ENCODE peak calls at places on chromosomes 2 and 18, in nine cellular contexts. One of them, this sample, is unnamed.
A peak's percentile ranks its signal among the peaks of the same experiment; 100 is the strongest.

GRCh38 chr2:216308532-216308931 is 63.8 kb downstream of the MARCHF4 start:
- DNase-seq in DMS79 treated with DMSO at 0.1 percent for 48 hours: no peak
- DNase-seq in HL-60: no peak
- DNase-seq in colonic mucosa: no peak
- DNase-seq in mesendoderm: no peak
- DNase-seq in SIG-M5: no peak
- DNase-seq in osteoblast: no peak
- DNase-seq in heart left ventricle: no peak
- DNase-seq in Calu3: no peak
- DNase-seq in this sample: no peak

GRCh38 chr2:70482401-70482800 is 71.2 kb downstream of the TGFA start:
- DNase-seq in DMS79 treated with DMSO at 0.1 percent for 48 hours: no peak
- DNase-seq in HL-60: no peak
- DNase-seq in colonic mucosa: no peak
- DNase-seq in mesendoderm: no peak
- DNase-seq in SIG-M5: no peak
- DNase-seq in osteoblast: no peak
- DNase-seq in heart left ventricle: no peak
- DNase-seq in Calu3: no peak
- DNase-seq in this sample: no peak

GRCh38 chr2:227829337-227829736 is 15.7 kb downstream of the CCL20 start:
- DNase-seq in DMS79 treated with DMSO at 0.1 percent for 48 hours: no peak
- DNase-seq in HL-60: no peak
- DNase-seq in colonic mucosa: no peak
- DNase-seq in mesendoderm: no peak
- DNase-seq in SIG-M5: no peak
- DNase-seq in osteoblast: no peak
- DNase-seq in heart left ventricle: no peak
- DNase-seq in Calu3: no peak
- DNase-seq in this sample: no peak

GRCh38 chr2:170716851-170717598 is 1.9 kb downstream of the SP5 start:
- DNase-seq in DMS79 treated with DMSO at 0.1 percent for 48 hours: no peak
- DNase-seq in HL-60: no peak
- DNase-seq in colonic mucosa: peak; percentile 41
- DNase-seq in mesendoderm: peak; percentile 94
- DNase-seq in SIG-M5: no peak
- DNase-seq in osteoblast: peak; percentile 96
- DNase-seq in heart left ventricle: peak; percentile 19
- DNase-seq in Calu3: no peak
- DNase-seq in this sample: peak; percentile 83

GRCh38 chr2:54520687-54521086 is 64.6 kb downstream of the SPTBN1 start:
- DNase-seq in DMS79 treated with DMSO at 0.1 percent for 48 hours: no peak
- DNase-seq in HL-60: no peak
- DNase-seq in colonic mucosa: no peak
- DNase-seq in mesendoderm: no peak
- DNase-seq in SIG-M5: no peak
- DNase-seq in osteoblast: peak; percentile 71
- DNase-seq in heart left ventricle: no peak
- DNase-seq in Calu3: no peak
- DNase-seq in this sample: no peak

GRCh38 chr18:75257596-75257995 is 47.0 kb downstream of the TSHZ1 start:
- DNase-seq in DMS79 treated with DMSO at 0.1 percent for 48 hours: no peak
- DNase-seq in HL-60: no peak
- DNase-seq in colonic mucosa: no peak
- DNase-seq in mesendoderm: no peak
- DNase-seq in SIG-M5: no peak
- DNase-seq in osteoblast: no peak
- DNase-seq in heart left ventricle: no peak
- DNase-seq in Calu3: no peak
- DNase-seq in this sample: no peak

GRCh38 chr2:133264951-133265949 is 303.0 kb downstream of the NCKAP5 start:
- DNase-seq in DMS79 treated with DMSO at 0.1 percent for 48 hours: peak; percentile 61
- DNase-seq in HL-60: no peak
- DNase-seq in colonic mucosa: peak; percentile 36
- DNase-seq in mesendoderm: peak; percentile 50
- DNase-seq in SIG-M5: no peak
- DNase-seq in osteoblast: peak; percentile 85
- DNase-seq in heart left ventricle: peak; percentile 48
- DNase-seq in Calu3: peak; percentile 17
- DNase-seq in this sample: no peak

GRCh38 chr2:238910751-238911351 is 63.0 kb downstream of the TWIST2 start:
- DNase-seq in DMS79 treated with DMSO at 0.1 percent for 48 hours: peak; percentile 88
- DNase-seq in HL-60: no peak
- DNase-seq in colonic mucosa: no peak
- DNase-seq in mesendoderm: no peak
- DNase-seq in SIG-M5: no peak
- DNase-seq in osteoblast: no peak
- DNase-seq in heart left ventricle: no peak
- DNase-seq in Calu3: peak; percentile 29
- DNase-seq in this sample: no peak

GRCh38 chr2:174759381-174760064 is 4.7 kb downstream of the CHRNA1 start:
- DNase-seq in DMS79 treated with DMSO at 0.1 percent for 48 hours: no peak
- DNase-seq in HL-60: no peak
- DNase-seq in colonic mucosa: peak; percentile 58
- DNase-seq in mesendoderm: no peak
- DNase-seq in SIG-M5: no peak
- DNase-seq in osteoblast: no peak
- DNase-seq in heart left ventricle: no peak
- DNase-seq in Calu3: no peak
- DNase-seq in this sample: no peak

GRCh38 chr2:232771870-232772269 is 4.5 kb downstream of the KCNJ13 start:
- DNase-seq in DMS79 treated with DMSO at 0.1 percent for 48 hours: no peak
- DNase-seq in HL-60: no peak
- DNase-seq in colonic mucosa: no peak
- DNase-seq in mesendoderm: no peak
- DNase-seq in SIG-M5: no peak
- DNase-seq in osteoblast: no peak
- DNase-seq in heart left ventricle: no peak
- DNase-seq in Calu3: no peak
- DNase-seq in this sample: no peak

GRCh38 chr18:79805211-79805862 is 7.6 kb downstream of the KCNG2 start:
- DNase-seq in DMS79 treated with DMSO at 0.1 percent for 48 hours: no peak
- DNase-seq in HL-60: no peak
- DNase-seq in colonic mucosa: no peak
- DNase-seq in mesendoderm: no peak
- DNase-seq in SIG-M5: no peak
- DNase-seq in osteoblast: no peak
- DNase-seq in heart left ventricle: no peak
- DNase-seq in Calu3: no peak
- DNase-seq in this sample: no peak

GRCh38 chr2:189506514-189506976 is 65.3 kb downstream of the WDR75 start:
- DNase-seq in DMS79 treated with DMSO at 0.1 percent for 48 hours: no peak
- DNase-seq in HL-60: peak; percentile 27
- DNase-seq in colonic mucosa: no peak
- DNase-seq in mesendoderm: peak; percentile 97
- DNase-seq in SIG-M5: peak; percentile 34
- DNase-seq in osteoblast: no peak
- DNase-seq in heart left ventricle: no peak
- DNase-seq in Calu3: peak; percentile 36
- DNase-seq in this sample: peak; percentile 66

GRCh38 chr2:230868151-230868946 is 3.6 kb downstream of the ITM2C start:
- DNase-seq in DMS79 treated with DMSO at 0.1 percent for 48 hours: no peak
- DNase-seq in HL-60: no peak
- DNase-seq in colonic mucosa: no peak
- DNase-seq in mesendoderm: peak; percentile 91
- DNase-seq in SIG-M5: no peak
- DNase-seq in osteoblast: peak; percentile 71
- DNase-seq in heart left ventricle: no peak
- DNase-seq in Calu3: no peak
- DNase-seq in this sample: no peak

GRCh38 chr2:204984421-204984925 is 439.2 kb downstream of the PARD3B start:
- DNase-seq in DMS79 treated with DMSO at 0.1 percent for 48 hours: no peak
- DNase-seq in HL-60: no peak
- DNase-seq in colonic mucosa: no peak
- DNase-seq in mesendoderm: peak; percentile 66
- DNase-seq in SIG-M5: no peak
- DNase-seq in osteoblast: no peak
- DNase-seq in heart left ventricle: no peak
- DNase-seq in Calu3: no peak
- DNase-seq in this sample: no peak

GRCh38 chr18:22538463-22538862 is 120.7 kb upstream of the CTAGE1 start:
- DNase-seq in DMS79 treated with DMSO at 0.1 percent for 48 hours: no peak
- DNase-seq in HL-60: no peak
- DNase-seq in colonic mucosa: no peak
- DNase-seq in mesendoderm: no peak
- DNase-seq in SIG-M5: no peak
- DNase-seq in osteoblast: no peak
- DNase-seq in heart left ventricle: peak; percentile 55
- DNase-seq in Calu3: no peak
- DNase-seq in this sample: no peak

GRCh38 chr2:31893093-31893492 is 117.7 kb downstream of the MEMO1 start:
- DNase-seq in DMS79 treated with DMSO at 0.1 percent for 48 hours: no peak
- DNase-seq in HL-60: peak; percentile 88
- DNase-seq in colonic mucosa: no peak
- DNase-seq in mesendoderm: no peak
- DNase-seq in SIG-M5: peak; percentile 79
- DNase-seq in osteoblast: no peak
- DNase-seq in heart left ventricle: no peak
- DNase-seq in Calu3: no peak
- DNase-seq in this sample: no peak

GRCh38 chr2:70248810-70249438 is 496 bp upstream of the TIA1 start:
- DNase-seq in DMS79 treated with DMSO at 0.1 percent for 48 hours: peak; percentile 95
- DNase-seq in HL-60: no peak
- DNase-seq in colonic mucosa: peak; percentile 96
- DNase-seq in mesendoderm: peak; percentile 51
- DNase-seq in SIG-M5: peak; percentile 36
- DNase-seq in osteoblast: peak; percentile 79
- DNase-seq in heart left ventricle: peak; percentile 89
- DNase-seq in Calu3: peak; percentile 84
- DNase-seq in this sample: peak; percentile 91

GRCh38 chr18:75464356-75464755 is 36.9 kb upstream of the SMIM21 start:
- DNase-seq in DMS79 treated with DMSO at 0.1 percent for 48 hours: no peak
- DNase-seq in HL-60: no peak
- DNase-seq in colonic mucosa: no peak
- DNase-seq in mesendoderm: no peak
- DNase-seq in SIG-M5: no peak
- DNase-seq in osteoblast: no peak
- DNase-seq in heart left ventricle: no peak
- DNase-seq in Calu3: no peak
- DNase-seq in this sample: no peak

GRCh38 chr2:225937625-225938024 is 538.1 kb downstream of the NYAP2 start:
- DNase-seq in DMS79 treated with DMSO at 0.1 percent for 48 hours: no peak
- DNase-seq in HL-60: no peak
- DNase-seq in colonic mucosa: no peak
- DNase-seq in mesendoderm: peak; percentile 2
- DNase-seq in SIG-M5: no peak
- DNase-seq in osteoblast: no peak
- DNase-seq in heart left ventricle: no peak
- DNase-seq in Calu3: no peak
- DNase-seq in this sample: peak; percentile 1

GRCh38 chr18:7566587-7567486 is at the start of gene PTPRM:
- DNase-seq in DMS79 treated with DMSO at 0.1 percent for 48 hours: no peak
- DNase-seq in HL-60: no peak
- DNase-seq in colonic mucosa: peak; percentile 65
- DNase-seq in mesendoderm: peak; percentile 80
- DNase-seq in SIG-M5: no peak
- DNase-seq in osteoblast: peak; percentile 99
- DNase-seq in heart left ventricle: peak; percentile 94
- DNase-seq in Calu3: peak; percentile 86
- DNase-seq in this sample: peak; percentile 72

GRCh38 chr2:150319085-150319484 is 168.4 kb downstream of the RND3 start:
- DNase-seq in DMS79 treated with DMSO at 0.1 percent for 48 hours: no peak
- DNase-seq in HL-60: no peak
- DNase-seq in colonic mucosa: no peak
- DNase-seq in mesendoderm: no peak
- DNase-seq in SIG-M5: no peak
- DNase-seq in osteoblast: no peak
- DNase-seq in heart left ventricle: no peak
- DNase-seq in Calu3: no peak
- DNase-seq in this sample: no peak

GRCh38 chr18:56929861-56930260 is 217.0 kb upstream of the BOD1L2 start:
- DNase-seq in DMS79 treated with DMSO at 0.1 percent for 48 hours: no peak
- DNase-seq in HL-60: no peak
- DNase-seq in colonic mucosa: no peak
- DNase-seq in mesendoderm: no peak
- DNase-seq in SIG-M5: no peak
- DNase-seq in osteoblast: no peak
- DNase-seq in heart left ventricle: no peak
- DNase-seq in Calu3: no peak
- DNase-seq in this sample: no peak

GRCh38 chr18:35949903-35950627 is 22.4 kb upstream of the RMP24 start:
- DNase-seq in DMS79 treated with DMSO at 0.1 percent for 48 hours: peak; percentile 72
- DNase-seq in HL-60: peak; percentile 54
- DNase-seq in colonic mucosa: peak; percentile 61
- DNase-seq in mesendoderm: peak; percentile 86
- DNase-seq in SIG-M5: no peak
- DNase-seq in osteoblast: peak; percentile 87
- DNase-seq in heart left ventricle: peak; percentile 51
- DNase-seq in Calu3: peak; percentile 65
- DNase-seq in this sample: no peak

GRCh38 chr18:49177812-49178211 is 227.0 kb upstream of the SMAD7 start:
- DNase-seq in DMS79 treated with DMSO at 0.1 percent for 48 hours: no peak
- DNase-seq in HL-60: no peak
- DNase-seq in colonic mucosa: no peak
- DNase-seq in mesendoderm: no peak
- DNase-seq in SIG-M5: no peak
- DNase-seq in osteoblast: no peak
- DNase-seq in heart left ventricle: no peak
- DNase-seq in Calu3: no peak
- DNase-seq in this sample: no peak

GRCh38 chr2:78065366-78065765 is 543.2 kb upstream of the LRRTM4 start:
- DNase-seq in DMS79 treated with DMSO at 0.1 percent for 48 hours: no peak
- DNase-seq in HL-60: no peak
- DNase-seq in colonic mucosa: no peak
- DNase-seq in mesendoderm: peak; percentile 81
- DNase-seq in SIG-M5: no peak
- DNase-seq in osteoblast: no peak
- DNase-seq in heart left ventricle: no peak
- DNase-seq in Calu3: no peak
- DNase-seq in this sample: no peak

GRCh38 chr2:177234267-177234666 is 21.7 kb downstream of the HNRNPA3 start:
- DNase-seq in DMS79 treated with DMSO at 0.1 percent for 48 hours: no peak
- DNase-seq in HL-60: no peak
- DNase-seq in colonic mucosa: no peak
- DNase-seq in mesendoderm: no peak
- DNase-seq in SIG-M5: no peak
- DNase-seq in osteoblast: no peak
- DNase-seq in heart left ventricle: no peak
- DNase-seq in Calu3: no peak
- DNase-seq in this sample: no peak

GRCh38 chr2:201959626-201960025 is 74.0 kb upstream of the FZD7 start:
- DNase-seq in DMS79 treated with DMSO at 0.1 percent for 48 hours: no peak
- DNase-seq in HL-60: no peak
- DNase-seq in colonic mucosa: no peak
- DNase-seq in mesendoderm: no peak
- DNase-seq in SIG-M5: no peak
- DNase-seq in osteoblast: no peak
- DNase-seq in heart left ventricle: no peak
- DNase-seq in Calu3: no peak
- DNase-seq in this sample: no peak

GRCh38 chr2:72722492-72723090 is 103.2 kb downstream of the EXOC6B start:
- DNase-seq in DMS79 treated with DMSO at 0.1 percent for 48 hours: no peak
- DNase-seq in HL-60: no peak
- DNase-seq in colonic mucosa: no peak
- DNase-seq in mesendoderm: peak; percentile 71
- DNase-seq in SIG-M5: no peak
- DNase-seq in osteoblast: no peak
- DNase-seq in heart left ventricle: no peak
- DNase-seq in Calu3: no peak
- DNase-seq in this sample: no peak

GRCh38 chr2:33291278-33292013 is 185.0 kb upstream of the RASGRP3 start:
- DNase-seq in DMS79 treated with DMSO at 0.1 percent for 48 hours: peak; percentile 78
- DNase-seq in HL-60: no peak
- DNase-seq in colonic mucosa: peak; percentile 22
- DNase-seq in mesendoderm: no peak
- DNase-seq in SIG-M5: no peak
- DNase-seq in osteoblast: peak; percentile 59
- DNase-seq in heart left ventricle: no peak
- DNase-seq in Calu3: no peak
- DNase-seq in this sample: no peak

GRCh38 chr2:88053301-88053700 is 2.3 kb downstream of the KRCC1 start:
- DNase-seq in DMS79 treated with DMSO at 0.1 percent for 48 hours: no peak
- DNase-seq in HL-60: no peak
- DNase-seq in colonic mucosa: no peak
- DNase-seq in mesendoderm: no peak
- DNase-seq in SIG-M5: no peak
- DNase-seq in osteoblast: peak; percentile 75
- DNase-seq in heart left ventricle: no peak
- DNase-seq in Calu3: no peak
- DNase-seq in this sample: no peak

GRCh38 chr2:240963065-240963375 is 35.4 kb upstream of the SNED1 start:
- DNase-seq in DMS79 treated with DMSO at 0.1 percent for 48 hours: no peak
- DNase-seq in HL-60: no peak
- DNase-seq in colonic mucosa: no peak
- DNase-seq in mesendoderm: no peak
- DNase-seq in SIG-M5: no peak
- DNase-seq in osteoblast: peak; percentile 89
- DNase-seq in heart left ventricle: no peak
- DNase-seq in Calu3: no peak
- DNase-seq in this sample: no peak